ENCODE peak calls at places on chromosomes 3 and 15, in ten cellular contexts. V is cardiac muscle cell, B is body of pancreas, Y is psoas muscle, Q is K562, I is IMR-90, A is AG04450, T is stomach, C is left lung, J is Panc1. X is an unnamed sample. For H3K27me3, the result is how much of the 10 kb centered on the place peaks cover.

GRCh38 chr3:9352917-9353823 is 9.7 kb upstream of the THUMPD3 start:
- DNase-seq in J (peak), I (peak), V (peak), A (no peak), Q (peak), Y (peak), C (peak), B (peak), T (peak), X (peak)

GRCh38 chr3:120306519-120307455 is 21.8 kb upstream of the GPR156 start:
- DNase-seq in J (no peak), C (no peak), Y (no peak), V (no peak), T (no peak), B (no peak), I (no peak), A (no peak), Q (no peak), X (no peak)

GRCh38 chr3:191065183-191065805 is 133.7 kb upstream of the OSTN start:
- DNase-seq in J (no peak), C (no peak), A (no peak), Y (no peak), T (no peak), B (no peak), I (peak), V (no peak), Q (no peak), X (no peak)

GRCh38 chr15:40762919-40763800 is 708 bp upstream of the GCHFR start:
- DNase-seq in T (peak), J (no peak), A (no peak), B (peak), Y (peak), V (no peak), Q (peak), C (peak), I (peak), X (no peak)

GRCh38 chr3:186930143-186930638 is at the start of gene ST6GAL1:
- DNase-seq in C (peak), Y (peak), V (peak), T (peak), I (peak), B (peak), J (no peak), A (no peak), Q (peak), X (no peak)

GRCh38 chr3:190094201-190094718 is 26.4 kb downstream of the P3H2 start:
- DNase-seq in Y (no peak), I (peak), C (no peak), J (no peak), V (no peak), B (no peak), A (no peak), T (no peak), Q (no peak), X (no peak)

GRCh38 chr3:159781867-159782266 is 206.8 kb upstream of the IL12A start:
- DNase-seq in J (no peak), Q (no peak), Y (no peak), A (no peak), C (no peak), B (no peak), V (no peak), T (no peak), I (no peak), X (no peak)

GRCh38 chr3:113053169-113053568 is 62.4 kb downstream of the GTPBP8 start:
- DNase-seq in I (no peak), C (no peak), Q (no peak), J (no peak), B (no peak), T (no peak), A (no peak), V (no peak), Y (no peak), X (no peak)

GRCh38 chr3:147391726-147392082 is 14.6 kb downstream of the ZIC4 start:
- DNase-seq in Y (no peak), A (no peak), C (no peak), T (no peak), B (no peak), J (no peak), Q (no peak), I (no peak), V (no peak), X (no peak)

GRCh38 chr3:171156455-171157005 is 130.0 kb upstream of the SLC2A2 start:
- DNase-seq in Q (peak), V (no peak), B (no peak), I (no peak), T (no peak), A (no peak), Y (no peak), C (no peak), J (no peak), X (no peak)

GRCh38 chr3:65927576-65927975 is 111.1 kb downstream of the MAGI1 start:
- DNase-seq in B (no peak), A (no peak), Q (no peak), I (peak), V (no peak), Y (no peak), J (no peak), T (peak), C (no peak), X (peak)

GRCh38 chr3:135238866-135239434 is 443.9 kb downstream of the EPHB1 start:
- DNase-seq in C (no peak), Y (no peak), Q (no peak), V (no peak), J (no peak), T (no peak), B (no peak), A (no peak), I (no peak), X (no peak)

GRCh38 chr15:31344824-31345605 is 18.4 kb downstream of the KLF13 start:
- DNase-seq in A (no peak), J (no peak), C (peak), V (no peak), B (peak), I (no peak), Y (peak), Q (no peak), T (no peak), X (no peak)

GRCh38 chr3:49236226-49236625 is 40.8 kb downstream of the C3orf62 start:
- DNase-seq in V (no peak), Y (no peak), J (no peak), Q (no peak), B (no peak), T (no peak), C (no peak), I (no peak), A (no peak), X (no peak)

GRCh38 chr3:194139085-194139976 is 3.4 kb downstream of the HES1 start:
- DNase-seq in A (no peak), C (no peak), Y (peak), B (peak), Q (peak), J (no peak), T (no peak), I (peak), V (peak), X (no peak)

GRCh38 chr15:73575636-73576247 is 57.4 kb downstream of the NPTN start:
- DNase-seq in I (peak), Q (no peak), A (no peak), T (peak), V (no peak), B (peak), C (peak), Y (no peak), J (no peak), X (no peak)

GRCh38 chr15:66193066-66193465 is 60.5 kb downstream of the MEGF11 start:
- DNase-seq in T (no peak), C (no peak), J (no peak), I (peak), Q (no peak), B (no peak), A (no peak), Y (no peak), V (no peak), X (no peak)

GRCh38 chr3:146139586-146140110 is 21.3 kb downstream of the PLOD2 start:
- DNase-seq in Q (no peak), A (no peak), Y (no peak), C (no peak), V (no peak), I (no peak), T (no peak), B (no peak), J (no peak), X (no peak)

GRCh38 chr15:48936666-48937065 is 27.1 kb downstream of the SHC4 start:
- DNase-seq in T (no peak), C (no peak), A (peak), Y (no peak), Q (no peak), I (peak), J (no peak), B (no peak), V (no peak), X (no peak)

GRCh38 chr15:75161788-75162414 is 39.8 kb upstream of the C15orf39 start:
- DNase-seq in J (no peak), C (peak), B (no peak), T (peak), V (no peak), A (no peak), I (no peak), Q (no peak), Y (no peak), X (no peak)

GRCh38 chr15:44066211-44066827 is 128.8 kb downstream of the FRMD5 start:
- DNase-seq in A (peak), J (peak), T (peak), Y (peak), V (peak), I (peak), Q (peak), C (no peak), B (peak), X (peak)

GRCh38 chr15:76065793-76066192 is 6.0 kb downstream of the TMEM266 start:
- DNase-seq in Y (no peak), Q (no peak), J (no peak), T (no peak), V (no peak), C (no peak), A (no peak), I (no peak), B (no peak), X (no peak)

GRCh38 chr3:25300141-25300540 is 127.9 kb upstream of the RARB start:
- DNase-seq in Q (no peak), C (no peak), J (no peak), I (no peak), V (no peak), Y (no peak), A (no peak), T (no peak), B (no peak), X (no peak)

GRCh38 chr3:53187430-53187829 is 26.4 kb downstream of the PRKCD start:
- DNase-seq in C (no peak), V (no peak), I (peak), Q (no peak), J (no peak), B (no peak), T (no peak), A (no peak), Y (peak), X (no peak)

GRCh38 chr3:13026534-13026933 is 46.7 kb downstream of the IQSEC1 start:
- DNase-seq in C (no peak), T (no peak), B (no peak), V (no peak), J (no peak), I (no peak), A (no peak), Y (no peak), Q (no peak), X (no peak)

GRCh38 chr3:13028010-13028821 is 45.0 kb downstream of the IQSEC1 start:
- DNase-seq in B (no peak), V (no peak), Y (no peak), C (no peak), T (no peak), I (no peak), Q (no peak), J (no peak), A (no peak), X (no peak)

GRCh38 chr3:13025778-13026518 is 47.3 kb downstream of the IQSEC1 start:
- DNase-seq in I (no peak), V (no peak), C (no peak), T (no peak), B (no peak), Y (peak), A (no peak), J (no peak), Q (no peak), X (no peak)

GRCh38 chr3:13025090-13025489 is 48.1 kb downstream of the IQSEC1 start:
- DNase-seq in T (no peak), I (peak), J (peak), C (peak), Q (no peak), Y (peak), V (no peak), B (no peak), A (no peak), X (peak)

GRCh38 chr3:13027154-13027553 is 46.1 kb downstream of the IQSEC1 start:
- DNase-seq in J (no peak), V (peak), I (no peak), T (no peak), B (no peak), A (no peak), C (no peak), Q (peak), Y (no peak), X (no peak)
- TF ChIP-seq CTCF in J (no peak), V (peak), I (peak), T (no peak), B (no peak), A (peak), C (no peak), Q (peak), Y (no peak), X (no peak)

GRCh38 chr3:141368925-141369794 is 856 bp downstream of the ZBTB38 start:
- DNase-seq in B (no peak), A (no peak), C (no peak), J (no peak), Q (peak), I (peak), T (no peak), V (no peak), Y (no peak), X (no peak)
- H3K4me3 ChIP-seq in B (no peak), A (peak), C (peak), J (no peak), Q (peak), I (peak), T (peak), V (no peak), Y (peak), X (no peak)

GRCh38 chr3:183180105-183180763 is 17.7 kb upstream of the LAMP3 start:
- DNase-seq in C (no peak), Y (no peak), I (no peak), T (no peak), A (no peak), B (no peak), V (peak), J (no peak), Q (no peak), X (no peak)
- H3K27me3 ChIP-seq in C (under half), Y (under half), I (under half), T (under half), A (under half), B (under half), V (under half), J (under half), Q (under half), X (under half)

GRCh38 chr3:183488343-183488742 is 59.9 kb upstream of the MCF2L2 start:
- DNase-seq in V (no peak), Q (no peak), A (no peak), C (no peak), I (no peak), T (peak), B (no peak), J (no peak), Y (no peak), X (no peak)
- TF ChIP-seq CTCF in V (no peak), Q (no peak), A (no peak), C (no peak), I (no peak), T (no peak), B (no peak), J (no peak), Y (no peak), X (no peak)

GRCh38 chr3:6518709-6519345 is 342.1 kb upstream of the GRM7 start:
- DNase-seq in Y (no peak), I (no peak), V (no peak), B (no peak), C (no peak), Q (peak), T (no peak), A (no peak), J (no peak), X (no peak)

GRCh38 chr3:6510713-6511112 is 350.2 kb upstream of the GRM7 start:
- DNase-seq in V (no peak), I (no peak), Q (no peak), J (no peak), T (no peak), B (no peak), Y (no peak), A (no peak), C (no peak), X (no peak)

GRCh38 chr3:6516143-6516542 is 344.8 kb upstream of the GRM7 start:
- DNase-seq in V (no peak), Y (no peak), Q (no peak), T (no peak), A (no peak), I (no peak), J (no peak), B (no peak), C (no peak), X (no peak)

GRCh38 chr3:6516694-6517093 is 344.2 kb upstream of the GRM7 start:
- DNase-seq in Q (no peak), B (no peak), T (no peak), V (no peak), A (no peak), Y (no peak), I (no peak), C (no peak), J (no peak), X (no peak)
- H3K4me3 ChIP-seq in Q (no peak), B (no peak), T (no peak), V (no peak), A (no peak), Y (no peak), I (no peak), C (no peak), J (no peak), X (no peak)

DNA sequence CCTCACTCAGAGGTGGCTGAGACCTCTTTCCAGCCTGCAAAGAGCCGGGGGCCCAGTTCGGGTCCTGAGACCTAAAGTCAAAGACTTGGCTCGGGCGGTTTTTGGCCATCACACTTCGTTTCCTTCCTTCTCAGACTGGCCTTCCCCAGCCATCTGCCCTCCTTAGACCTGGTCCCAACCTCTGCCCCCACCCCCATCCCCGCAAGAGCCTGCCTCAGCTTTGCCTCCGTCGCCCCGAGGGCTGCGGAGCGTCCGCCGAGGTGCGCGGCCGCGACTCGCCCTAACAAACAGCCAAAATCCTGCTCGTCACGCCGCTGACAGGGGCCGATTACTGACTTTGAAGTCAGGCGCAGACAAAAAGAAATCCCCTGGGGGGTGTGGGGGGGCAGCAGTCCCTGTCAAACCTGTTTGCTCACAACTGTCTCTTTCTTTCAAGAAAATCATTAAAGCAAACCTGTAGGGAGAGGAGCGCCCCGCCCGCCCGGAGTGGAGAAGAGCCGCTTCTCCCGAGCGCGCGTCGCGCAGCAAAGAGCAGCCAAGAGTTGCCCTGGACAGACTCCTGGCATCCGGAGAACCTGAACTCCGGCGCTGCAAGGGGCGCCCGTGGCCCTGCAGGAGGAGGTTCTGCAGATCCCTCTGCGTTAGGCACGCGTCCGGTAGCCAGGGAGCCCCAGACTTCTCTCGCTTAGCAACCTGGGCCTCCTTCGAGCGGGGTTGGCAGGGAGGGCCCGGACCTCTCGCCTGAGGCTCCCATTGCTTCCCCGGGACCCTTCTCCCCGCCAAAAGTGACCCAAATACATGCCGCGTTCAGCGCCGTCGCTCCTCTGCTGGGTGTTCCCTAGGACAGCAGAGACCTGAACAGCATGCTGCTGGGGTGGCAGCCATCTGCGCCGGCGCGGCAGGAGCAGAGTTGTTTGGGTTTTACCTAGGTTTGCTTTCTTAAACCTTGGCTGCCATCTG is 4.5 kb downstream of the SOX14 start:
- DNase-seq in T (no peak), C (no peak), B (no peak), Y (peak), Q (no peak), A (no peak), V (no peak), I (no peak), J (no peak), X (no peak)
- H3K27me3 ChIP-seq in T (half or more), C (half or more), B (half or more), Y (under half), Q (half or more), A (half or more), V (half or more), I (half or more), J (half or more), X (half or more)

DNA sequence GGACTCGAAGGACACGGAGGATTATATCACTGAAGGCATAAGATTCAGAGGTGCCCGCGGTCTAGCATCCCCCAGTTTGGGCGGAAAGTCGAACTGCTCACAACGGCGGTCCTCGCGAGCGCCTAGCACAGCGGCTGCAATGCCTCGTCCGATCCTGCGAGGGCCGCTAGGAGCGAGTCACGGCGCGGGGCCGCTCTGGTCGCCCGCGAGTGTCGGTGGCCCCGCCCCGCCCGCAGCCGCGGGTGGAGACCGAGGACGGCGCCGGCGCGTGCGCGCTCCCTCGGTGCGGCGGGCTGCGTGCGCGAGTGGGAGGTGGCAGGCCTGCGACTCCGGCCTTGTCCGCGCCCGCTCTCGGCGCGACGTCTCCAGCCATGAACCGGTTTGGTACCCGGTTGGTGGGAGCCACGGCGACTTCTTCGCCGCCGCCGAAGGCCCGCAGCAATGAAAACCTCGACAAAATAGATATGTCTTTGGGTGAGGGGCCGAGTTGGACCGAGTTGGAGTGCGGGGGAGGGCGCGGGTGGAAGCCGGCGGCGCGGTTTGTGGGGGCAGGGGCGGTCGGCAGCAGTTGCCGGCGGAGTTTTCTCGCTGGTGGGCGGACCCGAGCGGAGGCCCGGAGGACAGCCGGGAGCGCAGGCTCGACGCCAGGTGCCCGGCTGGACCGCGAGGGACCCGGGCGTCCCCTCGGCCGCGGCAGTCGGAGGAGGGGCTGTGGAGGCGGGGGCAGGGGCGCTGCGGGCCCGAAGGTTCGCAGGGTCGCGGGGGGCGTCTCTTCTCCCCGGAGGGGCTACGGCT is at the start of gene FYTTD1:
- DNase-seq in Y (peak), A (no peak), Q (peak), T (peak), I (peak), C (peak), V (peak), B (peak), J (no peak), X (peak)
- TF ChIP-seq CTCF in Y (peak), A (peak), Q (peak), T (peak), I (peak), C (no peak), V (peak), B (peak), J (peak), X (peak)

X was measured in kidney epithelial cell.